ENCODE peak calls at places on chromosomes 13 and 19, in nine cellular contexts. P is M059J; J is brain microvascular endothelial cell; Z is stimulated activated CD4-positive, alpha-beta T cell treated with anti-CD3 and anti-CD28 coated beads, Interleukin-1b, Interleukin-23, amount 100 ng/mL, for 1 hour; D is stimulated activated CD8-positive, alpha-beta memory T cell treated with anti-CD3 and anti-CD28 coated beads, Interleukin-7, amount 100 ng/mL, for 4 hours; F is activated CD8-positive, alpha-beta memory T cell treated with anti-CD3 and anti-CD28 coated beads for 48 hours; K is thoracic aorta; I is ecto neural progenitor cell; Y is GM03348. U is an unnamed sample.
A peak's percentile ranks its signal among the peaks of the same experiment; 100 is the strongest.

GRCh38 chr19:28537896-28538295 is 675.1 kb downstream of the UQCRFS1 start:
- DNase-seq in Z (no peak), J (no peak), F (no peak), Y (no peak), I (no peak), P (no peak), D (no peak), K (no peak), U (no peak)

GRCh38 chr13:96632536-96633320 is 361.5 kb downstream of the OXGR1 start:
- DNase-seq in P (no peak), F (no peak), Y (no peak), Z (no peak), J (peak; percentile 49), K (no peak), I (no peak), D (no peak), U (no peak)

GRCh38 chr19:21321134-21321533 is 8.1 kb downstream of the ZNF708 start:
- DNase-seq in I (no peak), K (no peak), Y (no peak), J (no peak), P (peak; percentile 31), D (no peak), Z (no peak), F (no peak), U (no peak)

GRCh38 chr19:4061178-4061682 is 5.5 kb downstream of the ZBTB7A start:
- DNase-seq in I (no peak), J (no peak), P (no peak), Z (no peak), K (peak; percentile 46), Y (peak; percentile 78), F (no peak), D (no peak), U (no peak)

GRCh38 chr19:447816-448546 is 12.9 kb downstream of the SHC2 start:
- DNase-seq in J (no peak), I (no peak), F (no peak), Y (peak; percentile 45), P (no peak), Z (no peak), D (no peak), K (no peak), U (no peak)

GRCh38 chr13:43776680-43777079 is 10.1 kb downstream of the ENOX1 start:
- DNase-seq in Z (no peak), D (no peak), I (no peak), J (peak; percentile 40), F (no peak), P (no peak), Y (no peak), K (no peak), U (no peak)

GRCh38 chr19:32901504-32902161 is 32.1 kb upstream of the SLC7A9 start:
- DNase-seq in K (no peak), Z (no peak), Y (no peak), P (peak; percentile 15), I (no peak), D (no peak), F (no peak), J (no peak), U (no peak)

GRCh38 chr19:35085947-35086346 is 29.7 kb upstream of the FXYD3 start:
- DNase-seq in Y (no peak), J (no peak), I (no peak), D (no peak), F (no peak), P (no peak), K (no peak), Z (no peak), U (no peak)